ENCODE peak calls at places on chromosomes 7 and 10, in six cellular contexts. V is AML-193, N is HCEC 1CT, W is GM03348, F is T-helper 2 cell, X is posterior vena cava. E is an unnamed sample.

GRCh38 chr10:113202011-113202410 is 252.0 kb downstream of the TCF7L2 start:
- DNase-seq in W (no peak), N (no peak), F (no peak), X (no peak), V (no peak), E (no peak)

GRCh38 chr10:68406111-68406814 is 814 bp downstream of the RUFY2 start:
- DNase-seq in V (peak), N (peak), F (no peak), X (peak), W (peak), E (peak)

GRCh38 chr7:105202561-105203130 is 186.1 kb downstream of the SRPK2 start:
- DNase-seq in F (no peak), W (no peak), X (no peak), N (no peak), V (no peak), E (no peak)

GRCh38 chr10:62819521-62819920 is 3.4 kb upstream of the EGR2 start:
- DNase-seq in X (no peak), W (no peak), V (no peak), N (no peak), F (no peak), E (no peak)

GRCh38 chr10:2137549-2138174 is 400.3 kb upstream of the ADARB2 start:
- DNase-seq in X (no peak), N (no peak), F (no peak), W (no peak), V (peak), E (no peak)

GRCh38 chr10:12195281-12195602 is 449 bp downstream of the NUDT5 start:
- DNase-seq in N (no peak), V (no peak), F (no peak), X (no peak), W (no peak), E (no peak)

GRCh38 chr10:11898372-11899066 is 75.4 kb downstream of the PROSER2 start:
- DNase-seq in F (no peak), V (no peak), X (no peak), N (no peak), W (no peak), E (no peak)

GRCh38 chr7:40859965-40860543 is 725.2 kb downstream of the SUGCT start:
- DNase-seq in W (no peak), X (no peak), F (no peak), V (no peak), N (no peak), E (no peak)

GRCh38 chr10:63614371-63614891 is 93.2 kb downstream of the REEP3 start:
- DNase-seq in F (no peak), W (peak), V (no peak), N (peak), X (no peak), E (no peak)

GRCh38 chr7:25642849-25643248 is 414.6 kb upstream of the NPVF start:
- DNase-seq in F (no peak), N (no peak), W (no peak), X (no peak), V (no peak), E (no peak)

GRCh38 chr10:12150163-12150562 is 20.7 kb downstream of the SEC61A2 start:
- DNase-seq in N (no peak), V (no peak), X (no peak), W (no peak), F (no peak), E (no peak)

GRCh38 chr10:101588879-101589278 is 758 bp downstream of the DPCD start:
- DNase-seq in F (no peak), X (peak), N (no peak), W (peak), V (no peak), E (no peak)

GRCh38 chr7:94580601-94581000 is 71.0 kb downstream of the CASD1 start:
- DNase-seq in W (peak), N (peak), X (no peak), V (no peak), F (no peak), E (no peak)

GRCh38 chr7:52261052-52261451 is 774.4 kb upstream of the POM121L12 start:
- DNase-seq in V (no peak), N (no peak), F (no peak), W (no peak), X (no peak), E (no peak)

GRCh38 chr10:76543655-76544054 is 1094.0 kb downstream of the KCNMA1 start:
- DNase-seq in X (no peak), F (no peak), V (no peak), N (no peak), W (no peak), E (no peak)

E was measured in activated CD4-positive, alpha-beta memory T cell treated with anti-CD3 and anti-CD28 coated beads, Interleukin-2, amount 10 ng/mL, durations not matched to agents 7 days and 5 days.